ENCODE peak calls at places on chromosomes 12 and 14, in eight cellular contexts. One of them, this sample, is unnamed.

GRCh38 chr14:50092006-50092555 is 24.3 kb downstream of the VCPKMT start:
- DNase-seq in neural progenitor cell: no peak
- DNase-seq in ovary: no peak
- DNase-seq in left ventricle myocardium inferior: no peak
- DNase-seq in brain microvascular endothelial cell: no peak
- DNase-seq in transverse colon: no peak
- DNase-seq in endodermal cell: no peak
- DNase-seq in HCT116: no peak
- DNase-seq in this sample: no peak

GRCh38 chr14:64983439-64984310 is 3.0 kb upstream of the FNTB start:
- DNase-seq in endodermal cell: no peak
- DNase-seq in HCT116: peak; percentile 16
- DNase-seq in transverse colon: peak; percentile 33
- DNase-seq in neural progenitor cell: peak; percentile 58
- DNase-seq in ovary: no peak
- DNase-seq in brain microvascular endothelial cell: peak; percentile 36
- DNase-seq in left ventricle myocardium inferior: no peak
- DNase-seq in this sample: peak; percentile 48

GRCh38 chr14:66140963-66141362 is 345.2 kb upstream of the CCDC196 start:
- DNase-seq in left ventricle myocardium inferior: no peak
- DNase-seq in brain microvascular endothelial cell: no peak
- DNase-seq in ovary: no peak
- DNase-seq in HCT116: no peak
- DNase-seq in transverse colon: no peak
- DNase-seq in neural progenitor cell: no peak
- DNase-seq in endodermal cell: no peak
- DNase-seq in this sample: no peak

GRCh38 chr14:90615444-90616095 is 200.7 kb downstream of the TTC7B start:
- DNase-seq in left ventricle myocardium inferior: no peak
- DNase-seq in brain microvascular endothelial cell: no peak
- DNase-seq in ovary: no peak
- DNase-seq in transverse colon: no peak
- DNase-seq in HCT116: no peak
- DNase-seq in endodermal cell: no peak
- DNase-seq in neural progenitor cell: peak; percentile 26
- DNase-seq in this sample: no peak

GRCh38 chr14:89185919-89186849 is 230.8 kb downstream of the FOXN3 start:
- DNase-seq in ovary: no peak
- DNase-seq in left ventricle myocardium inferior: no peak
- DNase-seq in HCT116: peak; percentile 73
- DNase-seq in brain microvascular endothelial cell: peak; percentile 49
- DNase-seq in endodermal cell: peak; percentile 61
- DNase-seq in neural progenitor cell: peak; percentile 75
- DNase-seq in transverse colon: no peak
- DNase-seq in this sample: peak; percentile 81

GRCh38 chr12:92938623-92939022 is 9.5 kb upstream of the EEA1 start:
- DNase-seq in neural progenitor cell: no peak
- DNase-seq in transverse colon: no peak
- DNase-seq in brain microvascular endothelial cell: no peak
- DNase-seq in left ventricle myocardium inferior: no peak
- DNase-seq in endodermal cell: no peak
- DNase-seq in HCT116: no peak
- DNase-seq in ovary: no peak
- DNase-seq in this sample: peak; percentile 100

GRCh38 chr12:93569656-93570551 is 2.6 kb upstream of the SOCS2 start:
- DNase-seq in transverse colon: peak; percentile 90
- DNase-seq in left ventricle myocardium inferior: peak; percentile 89
- DNase-seq in ovary: peak; percentile 91
- DNase-seq in HCT116: peak; percentile 72
- DNase-seq in neural progenitor cell: peak; percentile 93
- DNase-seq in endodermal cell: peak; percentile 98
- DNase-seq in brain microvascular endothelial cell: peak; percentile 79
- DNase-seq in this sample: peak; percentile 54

GRCh38 chr12:91566328-91567099 is 383.9 kb upstream of the DCN start:
- DNase-seq in HCT116: no peak
- DNase-seq in ovary: no peak
- DNase-seq in brain microvascular endothelial cell: no peak
- DNase-seq in endodermal cell: no peak
- DNase-seq in left ventricle myocardium inferior: no peak
- DNase-seq in transverse colon: no peak
- DNase-seq in neural progenitor cell: no peak
- DNase-seq in this sample: no peak

GRCh38 chr12:93813972-93814821 is 137.0 kb downstream of the CRADD start:
- DNase-seq in transverse colon: peak; percentile 59
- DNase-seq in neural progenitor cell: no peak
- DNase-seq in left ventricle myocardium inferior: peak; percentile 84
- DNase-seq in ovary: peak; percentile 87
- DNase-seq in brain microvascular endothelial cell: peak; percentile 64
- DNase-seq in endodermal cell: no peak
- DNase-seq in HCT116: no peak
- DNase-seq in this sample: no peak

GRCh38 chr14:105853089-105853906 is 326.9 kb downstream of the TMEM121 start:
- DNase-seq in transverse colon: peak; percentile 7
- DNase-seq in brain microvascular endothelial cell: no peak
- DNase-seq in left ventricle myocardium inferior: no peak
- DNase-seq in HCT116: no peak
- DNase-seq in endodermal cell: peak; percentile 12
- DNase-seq in ovary: peak; percentile 6
- DNase-seq in neural progenitor cell: no peak
- DNase-seq in this sample: no peak

GRCh38 chr14:89386214-89386886 is 30.7 kb downstream of the FOXN3 start:
- DNase-seq in neural progenitor cell: no peak
- DNase-seq in HCT116: no peak
- DNase-seq in endodermal cell: peak; percentile 34
- DNase-seq in ovary: no peak
- DNase-seq in left ventricle myocardium inferior: no peak
- DNase-seq in brain microvascular endothelial cell: peak; percentile 41
- DNase-seq in transverse colon: no peak
- DNase-seq in this sample: no peak

GRCh38 chr14:37584211-37585100 is 10.6 kb downstream of the FOXA1 start:
- DNase-seq in neural progenitor cell: no peak
- DNase-seq in left ventricle myocardium inferior: no peak
- DNase-seq in ovary: no peak
- DNase-seq in endodermal cell: peak; percentile 77
- DNase-seq in HCT116: no peak
- DNase-seq in transverse colon: peak; percentile 61
- DNase-seq in brain microvascular endothelial cell: no peak
- DNase-seq in this sample: no peak

GRCh38 chr14:36604757-36605505 is 22.5 kb upstream of the NKX2-8 start:
- DNase-seq in left ventricle myocardium inferior: no peak
- DNase-seq in brain microvascular endothelial cell: peak; percentile 63
- DNase-seq in ovary: no peak
- DNase-seq in transverse colon: peak; percentile 40
- DNase-seq in HCT116: peak; percentile 76
- DNase-seq in neural progenitor cell: peak; percentile 83
- DNase-seq in endodermal cell: peak; percentile 89
- DNase-seq in this sample: peak; percentile 61

GRCh38 chr12:46437411-46437810 is 64.8 kb upstream of the SLC38A2 start:
- DNase-seq in ovary: no peak
- DNase-seq in brain microvascular endothelial cell: no peak
- DNase-seq in left ventricle myocardium inferior: no peak
- DNase-seq in endodermal cell: no peak
- DNase-seq in HCT116: no peak
- DNase-seq in transverse colon: no peak
- DNase-seq in neural progenitor cell: no peak
- DNase-seq in this sample: no peak

GRCh38 chr14:54627718-54628345 is 60.9 kb downstream of the SAMD4A start:
- DNase-seq in ovary: peak; percentile 63
- DNase-seq in left ventricle myocardium inferior: peak; percentile 44
- DNase-seq in transverse colon: no peak
- DNase-seq in brain microvascular endothelial cell: peak; percentile 81
- DNase-seq in neural progenitor cell: peak; percentile 56
- DNase-seq in HCT116: no peak
- DNase-seq in endodermal cell: no peak
- DNase-seq in this sample: no peak

GRCh38 chr12:47353508-47353907 is 273.7 kb upstream of the AMIGO2 start:
- DNase-seq in brain microvascular endothelial cell: no peak
- DNase-seq in ovary: no peak
- DNase-seq in left ventricle myocardium inferior: no peak
- DNase-seq in transverse colon: no peak
- DNase-seq in endodermal cell: no peak
- DNase-seq in HCT116: no peak
- DNase-seq in neural progenitor cell: no peak
- DNase-seq in this sample: no peak

GRCh38 chr12:38175538-38175937 is 141.0 kb upstream of the ALG10B start:
- DNase-seq in transverse colon: no peak
- DNase-seq in ovary: no peak
- DNase-seq in brain microvascular endothelial cell: no peak
- DNase-seq in HCT116: no peak
- DNase-seq in neural progenitor cell: no peak
- DNase-seq in endodermal cell: no peak
- DNase-seq in left ventricle myocardium inferior: no peak
- DNase-seq in this sample: peak; percentile 5

GRCh38 chr12:1799068-1799881 is 21.1 kb upstream of the LRTM2 start:
- DNase-seq in brain microvascular endothelial cell: no peak
- DNase-seq in HCT116: no peak
- DNase-seq in transverse colon: no peak
- DNase-seq in neural progenitor cell: no peak
- DNase-seq in ovary: no peak
- DNase-seq in endodermal cell: peak; percentile 57
- DNase-seq in left ventricle myocardium inferior: no peak
- DNase-seq in this sample: no peak

GRCh38 chr12:14373202-14373601 is 7.7 kb downstream of the ATF7IP start:
- DNase-seq in left ventricle myocardium inferior: no peak
- DNase-seq in ovary: no peak
- DNase-seq in transverse colon: no peak
- DNase-seq in HCT116: no peak
- DNase-seq in neural progenitor cell: no peak
- DNase-seq in brain microvascular endothelial cell: no peak
- DNase-seq in endodermal cell: no peak
- DNase-seq in this sample: peak; percentile 67

GRCh38 chr12:52044284-52044983 is 6.8 kb upstream of the NR4A1 start:
- DNase-seq in ovary: peak; percentile 92
- DNase-seq in brain microvascular endothelial cell: no peak
- DNase-seq in HCT116: no peak
- DNase-seq in left ventricle myocardium inferior: peak; percentile 87
- DNase-seq in endodermal cell: no peak
- DNase-seq in neural progenitor cell: no peak
- DNase-seq in transverse colon: peak; percentile 57
- DNase-seq in this sample: no peak

GRCh38 chr14:86035882-86036281 is 505.9 kb downstream of the FLRT2 start:
- DNase-seq in ovary: no peak
- DNase-seq in transverse colon: no peak
- DNase-seq in neural progenitor cell: peak; percentile 34
- DNase-seq in brain microvascular endothelial cell: no peak
- DNase-seq in HCT116: no peak
- DNase-seq in endodermal cell: peak; percentile 83
- DNase-seq in left ventricle myocardium inferior: no peak
- DNase-seq in this sample: no peak

GRCh38 chr12:85036241-85036707 is at the start of the genes LRRIQ1 and TSPAN19:
- DNase-seq in transverse colon: peak; percentile 48
- DNase-seq in endodermal cell: peak; percentile 97
- DNase-seq in neural progenitor cell: peak; percentile 99
- DNase-seq in left ventricle myocardium inferior: peak; percentile 20
- DNase-seq in brain microvascular endothelial cell: peak; percentile 94
- DNase-seq in HCT116: peak; percentile 70
- DNase-seq in ovary: peak; percentile 39
- DNase-seq in this sample: peak; percentile 88

GRCh38 chr12:75698052-75698451 is 186.6 kb upstream of the KRR1 start:
- DNase-seq in endodermal cell: no peak
- DNase-seq in left ventricle myocardium inferior: no peak
- DNase-seq in neural progenitor cell: no peak
- DNase-seq in ovary: no peak
- DNase-seq in HCT116: peak; percentile 60
- DNase-seq in transverse colon: no peak
- DNase-seq in brain microvascular endothelial cell: no peak
- DNase-seq in this sample: no peak
- TF ChIP-seq CTCF in endodermal cell: no peak
- TF ChIP-seq CTCF in left ventricle myocardium inferior: no peak
- TF ChIP-seq CTCF in neural progenitor cell: no peak
- TF ChIP-seq CTCF in ovary: no peak
- TF ChIP-seq CTCF in HCT116: no peak
- TF ChIP-seq CTCF in transverse colon: no peak
- TF ChIP-seq CTCF in brain microvascular endothelial cell: no peak
- TF ChIP-seq CTCF in this sample: no peak

DNA sequence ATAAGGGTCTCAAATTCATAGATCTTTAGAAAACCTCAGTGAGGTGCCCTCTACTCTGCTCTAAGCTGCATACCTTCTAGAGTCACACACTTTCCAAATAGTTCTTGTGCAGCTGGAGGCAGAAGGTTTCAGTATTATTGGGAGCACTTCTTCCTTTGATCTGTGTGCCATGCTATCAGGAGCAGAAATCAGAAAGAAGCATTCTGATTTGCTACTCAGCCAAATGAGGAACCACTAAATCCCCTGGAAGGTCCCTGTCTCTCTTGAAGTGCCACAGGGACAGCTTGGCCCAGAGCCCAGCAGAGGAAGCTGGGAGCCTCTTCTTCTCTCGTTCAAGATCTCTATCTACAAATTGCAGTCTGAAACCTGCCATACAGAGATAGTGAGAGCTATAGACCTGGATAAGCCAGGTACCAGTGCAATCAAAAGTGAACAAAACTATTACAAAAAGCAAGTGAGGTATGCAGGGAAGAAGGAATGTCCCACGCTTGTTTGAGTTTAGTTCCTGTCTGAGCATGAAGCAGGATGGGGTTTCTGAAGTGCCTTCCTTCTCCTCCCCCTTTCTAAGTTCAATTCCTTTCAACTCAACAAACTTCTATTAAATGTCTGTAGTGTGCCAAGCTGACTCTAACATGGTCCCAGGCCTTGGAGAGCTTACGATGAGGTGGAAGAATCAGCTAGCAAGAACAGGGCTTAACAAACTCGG is 100.9 kb upstream of the PARP11 start:
- DNase-seq in neural progenitor cell: no peak
- DNase-seq in brain microvascular endothelial cell: no peak
- DNase-seq in transverse colon: no peak
- DNase-seq in endodermal cell: no peak
- DNase-seq in HCT116: no peak
- DNase-seq in left ventricle myocardium inferior: peak; percentile 29
- DNase-seq in ovary: no peak
- DNase-seq in this sample: no peak
- H3K27me3 ChIP-seq in neural progenitor cell: no peaks in the 10 kb centered on the region
- H3K27me3 ChIP-seq in brain microvascular endothelial cell: no peaks in the 10 kb centered on the region
- H3K27me3 ChIP-seq in transverse colon: no peaks in the 10 kb centered on the region
- H3K27me3 ChIP-seq in endodermal cell: no peaks in the 10 kb centered on the region
- H3K27me3 ChIP-seq in HCT116: peaks cover 52% of the 10 kb centered on the region
- H3K27me3 ChIP-seq in left ventricle myocardium inferior: peaks cover 15% of the 10 kb centered on the region
- H3K27me3 ChIP-seq in ovary: no peaks in the 10 kb centered on the region
- H3K27me3 ChIP-seq in this sample: peaks cover 17% of the 10 kb centered on the region

DNA sequence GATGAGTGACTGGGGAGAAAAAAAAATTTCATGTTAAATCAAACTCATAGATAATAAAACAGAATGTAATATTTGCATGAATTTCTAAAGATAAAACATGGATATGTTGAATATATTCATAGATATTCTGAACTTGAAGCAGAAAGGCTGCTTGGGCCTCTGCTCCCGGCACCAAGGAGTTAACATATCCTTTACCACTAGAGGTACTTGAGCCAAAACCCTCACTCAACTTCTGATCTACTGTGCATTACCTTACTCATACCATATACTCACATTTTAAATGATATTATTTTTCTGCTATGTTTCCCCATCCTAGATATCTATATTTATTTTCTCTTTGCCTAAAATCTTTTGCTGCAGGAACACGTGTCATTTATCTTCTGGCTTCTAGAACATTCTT is 14.9 kb downstream of the AREL1 start:
- DNase-seq in left ventricle myocardium inferior: no peak
- DNase-seq in transverse colon: no peak
- DNase-seq in endodermal cell: no peak
- DNase-seq in HCT116: no peak
- DNase-seq in brain microvascular endothelial cell: no peak
- DNase-seq in neural progenitor cell: no peak
- DNase-seq in ovary: no peak
- DNase-seq in this sample: no peak
- H3K27ac ChIP-seq in left ventricle myocardium inferior: no peak overlapping the region
- H3K27ac ChIP-seq in transverse colon: no peak overlapping the region
- H3K27ac ChIP-seq in endodermal cell: no peak overlapping the region
- H3K27ac ChIP-seq in HCT116: no peak overlapping the region
- H3K27ac ChIP-seq in brain microvascular endothelial cell: no peak overlapping the region
- H3K27ac ChIP-seq in neural progenitor cell: no peak overlapping the region
- H3K27ac ChIP-seq in ovary: no peak overlapping the region
- H3K27ac ChIP-seq in this sample: peak overlapping the region; percentile 76

GRCh38 chr12:15910864-15911696 is at the start of gene DERA:
- DNase-seq in transverse colon: peak; percentile 92
- DNase-seq in brain microvascular endothelial cell: peak; percentile 43
- DNase-seq in ovary: peak; percentile 73
- DNase-seq in HCT116: peak; percentile 28
- DNase-seq in endodermal cell: peak; percentile 95
- DNase-seq in neural progenitor cell: peak; percentile 88
- DNase-seq in left ventricle myocardium inferior: peak; percentile 85
- DNase-seq in this sample: peak; percentile 35
- TF ChIP-seq CTCF in transverse colon: peak; percentile 17
- TF ChIP-seq CTCF in brain microvascular endothelial cell: no peak
- TF ChIP-seq CTCF in ovary: no peak
- TF ChIP-seq CTCF in HCT116: no peak
- TF ChIP-seq CTCF in endodermal cell: peak; percentile 19
- TF ChIP-seq CTCF in neural progenitor cell: peak; percentile 5
- TF ChIP-seq CTCF in left ventricle myocardium inferior: peak; percentile 26
- TF ChIP-seq CTCF in this sample: peak; percentile 7